ENCODE peak calls at places on chromosomes 16 and 17, in five cellular contexts. T is H1, D is HepG2, Z is GM12878, U is SK-N-SH. Q is an unnamed sample.

GRCh38 chr16:68356919-68357286 is 46.1 kb downstream of the PRMT7 start:
- DNase-seq in U (peak; percentile 34), Z (no peak), T (no peak), D (no peak), Q (no peak)

GRCh38 chr17:80727409-80727755 is 182.7 kb downstream of the RPTOR start:
- DNase-seq in Z (no peak), T (no peak), D (no peak), U (no peak), Q (no peak)

GRCh38 chr17:71975998-71976649 is 144.7 kb upstream of the SOX9 start:
- DNase-seq in T (no peak), U (peak; percentile 38), D (no peak), Z (no peak), Q (no peak)

GRCh38 chr17:72901098-72901497 is 191.4 kb downstream of the SLC39A11 start:
- DNase-seq in Z (no peak), T (no peak), D (no peak), U (no peak), Q (peak; percentile 50)

GRCh38 chr17:15233022-15233805 is 31.9 kb downstream of the PMP22 start:
- DNase-seq in Z (no peak), D (peak; percentile 60), T (no peak), U (peak; percentile 27), Q (peak; percentile 60)

GRCh38 chr16:21314339-21314738 is 36.2 kb upstream of the CRYM start:
- DNase-seq in Z (no peak), U (no peak), D (no peak), T (no peak), Q (no peak)

GRCh38 chr16:4200781-4201137 is 41.1 kb downstream of the SRL start:
- DNase-seq in Z (no peak), D (no peak), U (no peak), T (no peak), Q (no peak)

GRCh38 chr17:50681260-50682200 is 26.2 kb downstream of the ANKRD40 start:
- DNase-seq in Z (no peak), T (no peak), D (peak; percentile 69), U (peak; percentile 94), Q (peak; percentile 79)

GRCh38 chr16:17211797-17212196 is 259.0 kb downstream of the XYLT1 start:
- DNase-seq in T (no peak), D (peak; percentile 34), Z (no peak), U (peak; percentile 21), Q (peak; percentile 25)

GRCh38 chr16:67910162-67910561 is 17.1 kb downstream of the PSKH1 start:
- DNase-seq in D (no peak), Z (no peak), T (no peak), U (peak; percentile 71), Q (no peak)

GRCh38 chr17:44556114-44556853 is 1.0 kb upstream of the FZD2 start:
- DNase-seq in Z (peak; percentile 30), D (peak; percentile 15), U (peak; percentile 67), T (peak; percentile 80), Q (peak; percentile 69)

GRCh38 chr16:64952177-64952576 is 169.7 kb downstream of the CDH11 start:
- DNase-seq in Z (no peak), U (no peak), D (no peak), T (no peak), Q (no peak)

GRCh38 chr17:4942760-4943508 is 2.9 kb downstream of the RNF167 start:
- DNase-seq in Z (no peak), T (no peak), D (no peak), U (no peak), Q (no peak)

GRCh38 chr17:43720311-43721060 is 38.1 kb downstream of the SOST start:
- DNase-seq in U (peak; percentile 93), D (peak; percentile 41), Z (no peak), T (no peak), Q (peak; percentile 61)

GRCh38 chr16:71401988-71402387 is 39.9 kb downstream of the TLE7 start:
- DNase-seq in U (no peak), T (no peak), D (no peak), Z (no peak), Q (no peak)

GRCh38 chr16:53055603-53056527 is 1.1 kb downstream of the CHD9 start:
- DNase-seq in Z (no peak), U (peak; percentile 43), D (peak; percentile 70), T (no peak), Q (peak; percentile 65)

GRCh38 chr17:67049025-67049739 is 4.8 kb downstream of the CACNG1 start:
- DNase-seq in Z (no peak), D (no peak), T (no peak), U (peak; percentile 41), Q (no peak)

GRCh38 chr17:67050066-67050465 is 5.7 kb downstream of the CACNG1 start:
- DNase-seq in U (no peak), T (no peak), Z (no peak), D (no peak), Q (no peak)

GRCh38 chr17:67046398-67046797 is 2.0 kb downstream of the CACNG1 start:
- DNase-seq in Z (no peak), U (no peak), D (no peak), T (no peak), Q (no peak)

GRCh38 chr17:67044940-67045339 is 586 bp downstream of the CACNG1 start:
- DNase-seq in U (peak; percentile 33), T (no peak), Z (no peak), D (no peak), Q (no peak)

GRCh38 chr17:67047382-67047781 is 3.0 kb downstream of the CACNG1 start:
- DNase-seq in U (no peak), Z (no peak), D (peak; percentile 56), T (no peak), Q (no peak)
- TF ChIP-seq GABPA in U (no peak), Z (no peak), D (no peak), T (no peak), Q (no peak)

GRCh38 chr16:16048904-16049582 is 99.6 kb downstream of the ABCC1 start:
- DNase-seq in T (no peak), D (no peak), U (no peak), Z (no peak), Q (peak; percentile 80)
- TF ChIP-seq RFX5 in T (no peak), D (no peak), U (no peak), Z (no peak), Q (no peak)

DNA sequence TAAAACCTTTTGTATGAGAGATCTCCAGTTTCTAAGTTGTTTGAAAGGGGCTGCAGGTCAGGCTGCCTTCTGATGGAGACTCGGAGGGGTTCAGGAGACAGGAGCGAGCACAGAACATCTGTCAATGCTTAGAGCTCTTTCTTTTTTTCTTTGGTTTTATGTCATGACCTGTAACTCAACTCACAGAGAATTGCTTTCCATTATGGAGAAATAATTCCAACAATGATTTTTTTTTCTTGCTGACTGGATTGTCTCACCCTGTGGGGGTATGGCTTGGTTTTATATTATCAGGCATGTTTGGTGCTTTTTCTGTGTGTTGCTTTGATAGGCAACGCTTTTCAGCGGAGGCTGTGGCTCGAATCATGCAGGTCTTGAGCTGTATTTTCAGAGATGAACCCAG is 10.8 kb upstream of the KCNJ2 start:
- DNase-seq in Z (no peak), U (no peak), D (no peak), T (no peak), Q (no peak)
- H3K27ac ChIP-seq in Z (no peak overlapping the region), U (no peak overlapping the region), D (no peak overlapping the region), T (no peak overlapping the region), Q (no peak overlapping the region)

DNA sequence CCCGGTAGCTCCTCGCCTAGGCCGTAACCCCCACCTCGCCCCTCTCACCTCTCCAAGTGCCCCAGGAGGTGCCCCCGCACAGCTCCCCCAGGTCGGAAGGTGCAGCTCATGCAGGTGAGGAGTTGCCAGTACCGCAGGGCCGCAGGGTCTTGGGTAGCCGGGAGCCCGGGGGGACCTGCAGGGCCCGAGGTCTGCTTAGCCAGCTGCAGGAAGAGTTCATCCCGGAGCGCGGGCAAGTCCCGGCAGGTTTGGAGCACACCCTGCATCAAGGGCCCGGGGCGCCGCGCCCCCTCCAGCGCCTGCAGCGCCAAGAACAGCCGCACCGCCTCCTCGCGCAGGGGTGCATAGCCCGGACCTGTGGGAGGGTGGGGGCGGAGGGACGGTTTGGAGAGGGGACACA is 4.8 kb downstream of the PLEKHH3 start:
- DNase-seq in D (no peak), T (no peak), Z (no peak), U (no peak), Q (no peak)
- TF ChIP-seq GABPA in D (no peak), T (no peak), Z (no peak), U (no peak), Q (no peak)

GRCh38 chr16:85356157-85356556 is 243.9 kb upstream of the CIBAR2 start:
- DNase-seq in D (no peak), U (no peak), Z (no peak), T (no peak), Q (no peak)

GRCh38 chr16:85358704-85359146 is 246.5 kb upstream of the CIBAR2 start:
- DNase-seq in T (no peak), D (no peak), Z (no peak), U (no peak), Q (no peak)

GRCh38 chr16:85359147-85359822 is 247.0 kb upstream of the CIBAR2 start:
- DNase-seq in T (no peak), D (no peak), U (no peak), Z (no peak), Q (peak; percentile 89)

GRCh38 chr16:85357323-85357722 is 245.1 kb upstream of the CIBAR2 start:
- DNase-seq in Z (no peak), T (no peak), U (no peak), D (no peak), Q (no peak)

GRCh38 chr16:85357924-85358505 is 245.7 kb upstream of the CIBAR2 start:
- DNase-seq in U (no peak), Z (no peak), T (no peak), D (no peak), Q (no peak)
- TF ChIP-seq RFX5 in U (no peak), Z (no peak), T (no peak), D (no peak), Q (no peak)

GRCh38 chr16:81542609-81543570 is 98.3 kb downstream of the CMIP start:
- DNase-seq in T (no peak), D (peak; percentile 92), U (no peak), Z (no peak), Q (no peak)

GRCh38 chr16:81539009-81539820 is 94.6 kb downstream of the CMIP start:
- DNase-seq in T (no peak), Z (no peak), U (peak; percentile 78), D (no peak), Q (no peak)

GRCh38 chr16:81544261-81544660 is 99.7 kb downstream of the CMIP start:
- DNase-seq in Z (no peak), D (no peak), U (no peak), T (no peak), Q (no peak)

GRCh38 chr16:81543571-81543970 is 99.0 kb downstream of the CMIP start:
- DNase-seq in Z (no peak), U (no peak), D (no peak), T (no peak), Q (no peak)

GRCh38 chr16:81541314-81541713 is 96.7 kb downstream of the CMIP start:
- DNase-seq in D (no peak), T (no peak), U (no peak), Z (no peak), Q (no peak)
- H3K27ac ChIP-seq in D (peak overlapping the region; percentile 92), T (no peak overlapping the region), U (no peak overlapping the region), Z (no peak overlapping the region), Q (no peak overlapping the region)